ENCODE peak calls at places on chromosomes 11 and 22, in ten cellular contexts. F, U, R, G, Q, P, B, O, A and M are unnamed samples.

GRCh38 chr11:47924184-47924671 is 56.1 kb upstream of the PTPRJ start:
- DNase-seq in F (no peak), U (no peak), R (peak; percentile 17), G (peak; percentile 11), Q (peak; percentile 88), P (peak; percentile 97), B (peak; percentile 83), O (no peak), A (no peak), M (no peak)

GRCh38 chr11:61688368-61689163 is 8.4 kb downstream of the DAGLA start:
- DNase-seq in F (no peak), U (no peak), R (no peak), G (no peak), Q (peak; percentile 87), P (no peak), B (peak; percentile 78), O (peak; percentile 82), A (no peak), M (no peak)

GRCh38 chr22:49213731-49214352 is 613.8 kb downstream of the BRD1 start:
- DNase-seq in F (no peak), U (no peak), R (no peak), G (no peak), Q (no peak), P (no peak), B (no peak), O (no peak), A (no peak), M (no peak)

GRCh38 chr11:98358551-98358950 is 662.2 kb upstream of the CNTN5 start:
- DNase-seq in F (no peak), U (no peak), R (no peak), G (no peak), Q (no peak), P (no peak), B (no peak), O (no peak), A (no peak), M (no peak)

GRCh38 chr11:105861225-105861624 is 160.8 kb downstream of the MSANTD4 start:
- DNase-seq in F (no peak), U (no peak), R (no peak), G (peak; percentile 7), Q (no peak), P (peak; percentile 8), B (no peak), O (peak; percentile 49), A (no peak), M (no peak)

GRCh38 chr11:19827399-19828135 is 114.9 kb downstream of the NAV2 start:
- DNase-seq in F (no peak), U (no peak), R (no peak), G (peak; percentile 23), Q (no peak), P (no peak), B (no peak), O (no peak), A (no peak), M (no peak)

GRCh38 chr11:3021125-3021524 is 29.0 kb upstream of the NAP1L4 start:
- DNase-seq in F (peak; percentile 40), U (peak; percentile 50), R (peak; percentile 43), G (peak; percentile 22), Q (peak; percentile 45), P (peak; percentile 65), B (no peak), O (peak; percentile 64), A (no peak), M (no peak)

GRCh38 chr11:76657139-76657823 is 13.3 kb downstream of the LRRC32 start:
- DNase-seq in F (no peak), U (no peak), R (no peak), G (no peak), Q (no peak), P (no peak), B (no peak), O (no peak), A (no peak), M (no peak)

GRCh38 chr22:47203554-47203991 is 441.1 kb downstream of the TBC1D22A start:
- DNase-seq in F (no peak), U (no peak), R (no peak), G (no peak), Q (no peak), P (no peak), B (no peak), O (no peak), A (no peak), M (no peak)

GRCh38 chr11:110022548-110022947 is 70.6 kb upstream of the ZC3H12C start:
- DNase-seq in F (no peak), U (no peak), R (no peak), G (no peak), Q (no peak), P (no peak), B (no peak), O (no peak), A (no peak), M (no peak)

GRCh38 chr22:23072911-23073491 is 2.7 kb downstream of the GNAZ start:
- DNase-seq in F (no peak), U (no peak), R (no peak), G (no peak), Q (no peak), P (peak; percentile 69), B (peak; percentile 84), O (no peak), A (no peak), M (no peak)

GRCh38 chr11:36431429-36432092 is 78.5 kb downstream of the TRAF6 start:
- DNase-seq in F (no peak), U (no peak), R (no peak), G (no peak), Q (peak; percentile 98), P (peak; percentile 95), B (peak; percentile 94), O (peak; percentile 17), A (no peak), M (no peak)

GRCh38 chr11:91326751-91327150 is 897.9 kb upstream of the FAT3 start:
- DNase-seq in F (no peak), U (no peak), R (no peak), G (no peak), Q (no peak), P (no peak), B (no peak), O (no peak), A (no peak), M (no peak)

GRCh38 chr11:16993495-16993894 is 20.7 kb downstream of the PLEKHA7 start:
- DNase-seq in F (no peak), U (no peak), R (no peak), G (no peak), Q (no peak), P (peak; percentile 92), B (no peak), O (no peak), A (no peak), M (no peak)